ENCODE peak calls at places on chromosomes 4 and X, in five cellular contexts. M is left lung, L is fibroblast of lung, A is prostate gland, H is MM.1S. C is an unnamed sample.

GRCh38 chrX:41526925-41527324 is 79.8 kb downstream of the NYX start:
- DNase-seq in M (no peak), L (no peak), A (no peak), H (no peak), C (no peak)

GRCh38 chr4:77662396-77662795 is 56.8 kb downstream of the CXCL13 start:
- DNase-seq in M (no peak), L (no peak), A (no peak), H (no peak), C (no peak)

GRCh38 chrX:30620980-30621716 is 32.1 kb upstream of the GK start:
- DNase-seq in M (no peak), L (peak; percentile 91), A (no peak), H (no peak), C (no peak)

GRCh38 chrX:123489011-123489410 is 243.8 kb downstream of the THOC2 start:
- DNase-seq in M (no peak), L (peak; percentile 0), A (no peak), H (no peak), C (no peak)

GRCh38 chrX:132953358-132953757 is 5.1 kb downstream of the HS6ST2 start:
- DNase-seq in M (no peak), L (no peak), A (no peak), H (no peak), C (no peak)

GRCh38 chr4:10421344-10422055 is 35.7 kb downstream of the ZNF518B start:
- DNase-seq in M (no peak), L (no peak), A (peak; percentile 23), H (no peak), C (peak; percentile 54)

GRCh38 chrX:9339603-9340569 is 125.0 kb upstream of the TBL1X start:
- DNase-seq in M (no peak), L (peak; percentile 34), A (no peak), H (peak; percentile 86), C (peak; percentile 24)

GRCh38 chrX:46918434-46918833 is 6.2 kb downstream of the JADE3 start:
- DNase-seq in M (no peak), L (no peak), A (peak; percentile 4), H (no peak), C (no peak)

GRCh38 chr4:26235500-26235899 is 85.3 kb upstream of the RBPJ start:
- DNase-seq in M (no peak), L (peak; percentile 99), A (no peak), H (no peak), C (no peak)

GRCh38 chrX:113833096-113833495 is 750.8 kb upstream of the HTR2C start:
- DNase-seq in M (no peak), L (no peak), A (no peak), H (no peak), C (no peak)

GRCh38 chrX:23844502-23845138 is 61.6 kb downstream of the SAT1 start:
- DNase-seq in M (no peak), L (peak; percentile 14), A (no peak), H (no peak), C (peak; percentile 81)

GRCh38 chr4:20638825-20639224 is 61.4 kb upstream of the PACRGL start:
- DNase-seq in M (no peak), L (no peak), A (no peak), H (no peak), C (no peak)

DNA sequence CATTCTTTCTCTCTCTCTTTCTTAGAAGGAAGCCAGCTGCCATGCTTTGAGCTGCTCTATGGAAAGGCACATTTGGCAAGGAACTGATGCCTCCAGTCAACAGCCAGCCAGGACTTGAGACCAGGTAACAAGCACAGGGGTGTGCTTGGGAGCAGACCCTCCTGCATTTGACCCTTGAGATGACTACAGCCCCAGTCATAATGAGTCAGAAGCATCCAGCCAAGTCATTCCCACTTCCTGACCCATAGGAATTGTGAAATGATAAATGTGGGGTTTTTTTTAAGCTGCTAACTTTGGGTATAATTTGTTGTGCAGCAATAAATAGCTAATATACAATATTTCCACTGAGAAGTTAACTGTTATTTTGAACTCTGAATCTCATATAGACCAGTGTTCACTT is 446.9 kb downstream of the GRXCR1 start:
- DNase-seq in M (no peak), L (peak; percentile 71), A (no peak), H (no peak), C (no peak)
- H3K27ac ChIP-seq in M (no peak overlapping the region), L (peak overlapping the region; percentile 38), A (no peak overlapping the region), H (no peak overlapping the region), C (no peak overlapping the region)

GRCh38 chr4:139740531-139741041 is 75.0 kb downstream of the MGST2 start:
- DNase-seq in M (no peak), L (peak; percentile 98), A (peak; percentile 87), H (no peak), C (peak; percentile 72)
- H3K9me3 ChIP-seq in M (no peaks in the 10 kb centered on the region), L (no peaks in the 10 kb centered on the region), A (no peaks in the 10 kb centered on the region), H (no peaks in the 10 kb centered on the region), C (no peaks in the 10 kb centered on the region)

GRCh38 chr4:146330392-146330791 is 116.1 kb downstream of the REELD1 start:
- DNase-seq in M (no peak), L (peak; percentile 25), A (no peak), H (no peak), C (no peak)

GRCh38 chr4:146333187-146333894 is 119.0 kb downstream of the REELD1 start:
- DNase-seq in M (no peak), L (peak; percentile 68), A (peak; percentile 16), H (peak; percentile 74), C (peak; percentile 35)

GRCh38 chr4:146329042-146329716 is 114.8 kb downstream of the REELD1 start:
- DNase-seq in M (no peak), L (peak; percentile 74), A (no peak), H (no peak), C (no peak)

GRCh38 chr4:146327859-146328258 is 113.5 kb downstream of the REELD1 start:
- DNase-seq in M (peak; percentile 30), L (no peak), A (no peak), H (no peak), C (no peak)
- H3K27ac ChIP-seq in M (no peak overlapping the region), L (peak overlapping the region; percentile 20), A (no peak overlapping the region), H (no peak overlapping the region), C (no peak overlapping the region)

DNA sequence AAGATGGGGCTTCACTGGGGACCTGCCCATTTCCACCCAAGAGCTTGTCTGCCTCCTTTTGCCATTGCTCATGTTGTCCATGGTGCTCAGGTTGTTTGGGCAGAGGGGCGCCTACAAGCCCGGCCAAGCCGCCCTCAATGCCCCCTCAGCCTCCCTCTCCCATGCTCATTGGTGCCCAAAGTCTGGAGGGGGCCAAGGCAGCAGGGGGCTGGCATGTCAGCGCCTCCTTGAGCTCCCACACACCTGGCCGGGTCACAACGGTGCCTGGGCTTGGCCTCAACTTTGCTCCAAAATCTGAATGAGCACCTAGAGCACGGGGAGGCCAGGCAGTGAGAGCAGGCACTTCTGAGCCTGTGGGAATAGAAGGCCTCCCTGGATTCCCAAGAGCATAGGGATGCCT is 1598.8 kb downstream of the PCDH7 start:
- DNase-seq in M (peak; percentile 48), L (no peak), A (no peak), H (no peak), C (no peak)
- H3K9me3 ChIP-seq in M (peaks cover 12% of the 10 kb centered on the region), L (no peaks in the 10 kb centered on the region), A (no peaks in the 10 kb centered on the region), H (no peaks in the 10 kb centered on the region), C (no peaks in the 10 kb centered on the region)

GRCh38 chrX:154352012-154352401 is 22.4 kb downstream of the FLNA start:
- DNase-seq in M (no peak), L (no peak), A (no peak), H (no peak), C (no peak)

GRCh38 chrX:154351183-154352011 is 23.0 kb downstream of the FLNA start:
- DNase-seq in M (peak; percentile 50), L (no peak), A (no peak), H (no peak), C (peak; percentile 50)

GRCh38 chrX:154354013-154354412 is 20.4 kb downstream of the FLNA start:
- DNase-seq in M (no peak), L (no peak), A (no peak), H (no peak), C (no peak)

GRCh38 chrX:154353172-154353843 is 21.1 kb downstream of the FLNA start:
- DNase-seq in M (no peak), L (no peak), A (no peak), H (no peak), C (no peak)

GRCh38 chrX:154352466-154352865 is 22.0 kb downstream of the FLNA start:
- DNase-seq in M (no peak), L (no peak), A (no peak), H (no peak), C (no peak)
- H3K27ac ChIP-seq in M (no peak overlapping the region), L (no peak overlapping the region), A (no peak overlapping the region), H (no peak overlapping the region), C (no peak overlapping the region)

GRCh38 chrX:39030636-39031035 is 229.4 kb downstream of the MID1IP1 start:
- DNase-seq in M (no peak), L (no peak), A (no peak), H (no peak), C (no peak)
- H3K9me3 ChIP-seq in M (peaks cover 22% of the 10 kb centered on the region), L (no peaks in the 10 kb centered on the region), A (no peaks in the 10 kb centered on the region), H (no peaks in the 10 kb centered on the region), C (no peaks in the 10 kb centered on the region)

DNA sequence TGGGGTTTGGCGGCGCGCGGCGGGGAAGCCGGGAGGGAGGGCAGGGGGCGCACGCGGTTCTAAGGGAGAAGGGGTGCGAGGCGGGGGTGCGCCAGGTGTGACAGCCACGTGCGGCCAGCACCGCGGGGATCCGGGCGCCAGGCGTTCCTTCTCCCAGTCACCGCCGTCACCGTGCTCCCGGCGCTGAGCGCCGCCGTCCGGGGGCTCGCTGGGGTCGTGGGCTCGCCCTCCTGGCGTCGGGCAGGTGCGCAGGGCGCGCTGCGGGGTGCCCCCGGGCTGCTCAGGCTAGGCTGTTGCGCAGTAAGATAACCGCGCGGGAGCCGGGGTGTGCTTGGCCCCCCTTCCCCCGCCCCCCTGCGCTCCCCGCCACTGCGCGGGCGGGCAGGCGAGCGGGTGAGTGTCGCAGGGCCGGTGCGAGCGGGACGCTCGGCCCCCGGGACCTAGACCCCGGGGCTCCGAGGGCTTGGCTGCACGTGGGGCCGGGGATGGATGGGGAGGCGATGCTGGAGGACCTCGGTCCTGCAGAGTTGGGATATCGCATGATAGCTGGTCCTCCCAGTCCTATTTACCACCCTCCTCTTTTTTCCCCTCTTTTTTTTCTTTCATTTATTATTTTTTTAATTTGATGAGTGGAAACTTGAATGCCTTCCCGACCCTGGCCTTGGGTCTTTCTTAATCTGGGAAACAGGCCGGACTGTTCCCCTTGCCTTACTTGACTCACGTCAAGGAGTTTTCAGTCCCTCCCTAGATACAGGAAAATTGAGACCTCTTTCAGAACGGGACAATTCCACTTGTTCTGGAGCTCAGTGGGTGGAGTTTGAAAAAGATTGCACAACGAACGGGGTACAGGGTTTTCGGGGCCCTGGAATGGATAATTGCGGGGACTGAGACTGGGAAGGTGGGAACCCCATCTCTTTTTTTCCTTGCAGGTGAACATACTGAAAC is 797 bp downstream of the TXLNG start:
- DNase-seq in M (peak; percentile 74), L (peak; percentile 53), A (no peak), H (peak; percentile 33), C (no peak)
- H3K27ac ChIP-seq in M (peak overlapping the region; percentile 72), L (peak overlapping the region; percentile 77), A (peak overlapping the region; percentile 78), H (peak overlapping the region; percentile 74), C (no peak overlapping the region)

DNA sequence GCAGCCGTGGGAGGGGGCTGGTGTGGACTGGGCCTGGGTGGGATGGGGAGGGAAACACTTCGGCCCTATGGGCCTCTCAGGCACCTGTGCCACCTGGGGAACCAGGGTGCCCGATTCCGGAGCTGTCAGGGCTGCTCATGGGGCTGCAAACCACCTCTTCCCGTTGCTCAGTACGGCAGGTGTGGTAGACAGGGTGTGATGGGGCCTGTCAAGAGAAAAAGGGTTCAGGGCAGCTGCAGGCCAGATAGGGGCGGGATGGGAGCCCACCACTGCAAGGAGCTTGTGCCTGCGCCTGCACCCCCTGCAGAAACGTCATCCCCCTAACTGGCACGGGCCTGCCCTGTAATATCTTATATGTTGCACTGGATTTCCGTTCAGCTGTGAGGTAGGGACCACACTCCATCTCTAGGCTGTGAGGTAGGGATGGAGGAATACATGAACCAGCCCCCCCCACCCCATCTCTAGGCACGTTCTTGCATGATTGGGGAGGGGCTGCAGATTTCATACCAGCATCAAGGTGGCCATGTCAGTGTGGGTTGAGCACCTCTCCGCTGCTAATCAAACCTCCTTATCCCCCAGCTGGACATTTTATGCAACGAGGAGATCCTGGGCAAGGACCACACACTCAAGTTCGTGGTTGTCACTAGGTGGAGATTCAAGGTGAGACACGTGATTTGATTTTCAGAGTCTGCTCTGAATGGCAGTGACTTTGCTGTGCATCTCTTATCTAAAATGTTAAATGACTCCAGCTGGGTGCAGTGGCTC is 59.0 kb downstream of the PCGF3 start:
- DNase-seq in M (peak; percentile 47), L (no peak), A (no peak), H (no peak), C (no peak)
- H3K9me3 ChIP-seq in M (no peaks in the 10 kb centered on the region), L (no peaks in the 10 kb centered on the region), A (no peaks in the 10 kb centered on the region), H (no peaks in the 10 kb centered on the region), C (no peaks in the 10 kb centered on the region)